ENCODE peak calls at places on chromosome 10, in ten cellular contexts. P is tibial nerve, O is HCT116, T is ovary, D is right lobe of liver, X is A549, Q is H1, I is IMR-90, W is Peyer's patch, E is transverse colon. F is an unnamed sample. For H3K4me1, the result is how much of the 10 kb centered on the place peaks cover.

GRCh38 chr10:74418285-74418872 is 267.4 kb downstream of the ADK start:
- DNase-seq in D (no peak), Q (no peak), P (no peak), I (no peak), X (no peak), W (no peak), E (no peak), O (no peak), T (no peak), F (no peak)

GRCh38 chr10:74013004-74013403 is 15.1 kb downstream of the VCL start:
- DNase-seq in E (no peak), D (no peak), X (no peak), P (no peak), Q (no peak), I (no peak), T (no peak), O (no peak), W (no peak), F (no peak)

GRCh38 chr10:129794056-129794455 is 170.0 kb downstream of the EBF3 start:
- DNase-seq in T (no peak), I (no peak), W (no peak), D (no peak), Q (no peak), X (no peak), E (no peak), O (no peak), P (no peak), F (no peak)

GRCh38 chr10:74432841-74433594 is 282.0 kb downstream of the ADK start:
- DNase-seq in I (peak), Q (no peak), W (no peak), X (peak), O (no peak), D (no peak), P (no peak), E (no peak), T (no peak), F (no peak)

GRCh38 chr10:114571316-114571999 is 86.6 kb downstream of the ABLIM1 start:
- DNase-seq in I (no peak), T (no peak), W (no peak), O (no peak), P (no peak), E (peak), D (no peak), X (no peak), Q (no peak), F (peak)

GRCh38 chr10:48357631-48358030 is 51.2 kb downstream of the MAPK8 start:
- DNase-seq in E (no peak), P (no peak), O (no peak), W (no peak), D (no peak), T (no peak), Q (no peak), I (no peak), X (no peak), F (no peak)

GRCh38 chr10:60441515-60441914 is 51.8 kb upstream of the ANK3 start:
- DNase-seq in W (no peak), O (peak), P (no peak), X (peak), T (no peak), I (peak), E (no peak), D (no peak), Q (no peak), F (no peak)

GRCh38 chr10:7133270-7133669 is 277.6 kb downstream of the SFMBT2 start:
- DNase-seq in T (no peak), E (no peak), Q (no peak), I (no peak), W (no peak), P (no peak), O (no peak), D (no peak), X (no peak), F (no peak)

GRCh38 chr10:33368086-33368485 is 33.6 kb upstream of the NRP1 start:
- DNase-seq in T (no peak), O (no peak), E (no peak), Q (no peak), D (no peak), W (no peak), P (no peak), X (no peak), I (no peak), F (no peak)

GRCh38 chr10:133159950-133160812 is at the start of gene KNDC1:
- DNase-seq in T (peak), Q (no peak), W (no peak), X (no peak), O (no peak), D (peak), P (no peak), E (no peak), I (peak), F (no peak)

GRCh38 chr10:78176320-78177012 is 142.8 kb downstream of the RPS24 start:
- DNase-seq in W (no peak), P (no peak), D (no peak), O (no peak), Q (no peak), X (no peak), E (no peak), T (no peak), I (no peak), F (no peak)

GRCh38 chr10:28679941-28680752 is 2.8 kb downstream of the BAMBI start:
- DNase-seq in O (no peak), P (no peak), T (no peak), Q (no peak), I (no peak), X (peak), W (no peak), E (no peak), D (peak), F (no peak)

GRCh38 chr10:73744690-73744994 is 470 bp downstream of the SEC24C start:
- DNase-seq in T (no peak), Q (no peak), E (peak), P (peak), I (peak), X (peak), O (no peak), W (peak), D (peak), F (no peak)

GRCh38 chr10:102413053-102413705 is 5.4 kb downstream of the PSD start:
- DNase-seq in D (no peak), O (no peak), I (no peak), T (no peak), E (no peak), W (no peak), Q (no peak), P (no peak), X (peak), F (no peak)

GRCh38 chr10:101939273-101939635 is 95.7 kb upstream of the KCNIP2 start:
- DNase-seq in P (no peak), D (no peak), E (no peak), Q (no peak), W (no peak), X (peak), O (peak), I (peak), T (no peak), F (no peak)

GRCh38 chr10:126090911-126091728 is 194.8 kb downstream of the FANK1 start:
- DNase-seq in I (peak), P (no peak), O (no peak), T (no peak), X (peak), Q (no peak), W (no peak), E (no peak), D (no peak), F (peak)

GRCh38 chr10:93075369-93076221 is 1.9 kb downstream of the CYP26A1 start:
- DNase-seq in X (no peak), W (no peak), I (no peak), P (no peak), D (no peak), T (no peak), Q (no peak), O (no peak), E (no peak), F (no peak)

GRCh38 chr10:64586930-64587503 is 1065.8 kb downstream of the REEP3 start:
- DNase-seq in T (no peak), P (no peak), O (no peak), I (no peak), D (no peak), Q (no peak), W (no peak), E (no peak), X (no peak), F (no peak)

GRCh38 chr10:113519616-113520015 is 33.2 kb upstream of the HABP2 start:
- DNase-seq in P (no peak), T (no peak), W (no peak), Q (peak), D (no peak), O (no peak), X (no peak), I (no peak), E (no peak), F (no peak)

GRCh38 chr10:47143072-47143471 is 156.9 kb upstream of the GDF10 start:
- DNase-seq in T (no peak), X (no peak), D (no peak), O (no peak), W (no peak), I (no peak), P (no peak), E (no peak), Q (no peak), F (no peak)

GRCh38 chr10:14567421-14567820 is 207.3 kb downstream of the FAM107B start:
- DNase-seq in D (no peak), O (no peak), P (no peak), W (no peak), Q (no peak), E (no peak), X (no peak), I (no peak), T (no peak), F (no peak)

GRCh38 chr10:71460615-71461014 is 63.9 kb downstream of the CDH23 start:
- DNase-seq in O (no peak), X (no peak), D (no peak), T (no peak), I (no peak), Q (no peak), E (no peak), W (no peak), P (no peak), F (no peak)

GRCh38 chr10:128206676-128207075 is 80.5 kb upstream of the MKI67 start:
- DNase-seq in D (no peak), W (no peak), I (no peak), E (no peak), Q (no peak), O (no peak), T (no peak), P (no peak), X (no peak), F (no peak)

GRCh38 chr10:69730251-69731156 is 71.2 kb upstream of the COL13A1 start:
- DNase-seq in W (no peak), Q (no peak), P (no peak), O (no peak), E (no peak), I (peak), T (no peak), D (no peak), X (no peak), F (no peak)
- H3K4me1 ChIP-seq in W (under half), Q (under half), P (under half), O (under half), E (under half), I (half or more), T (under half), D (under half), X (under half), F (under half)

DNA sequence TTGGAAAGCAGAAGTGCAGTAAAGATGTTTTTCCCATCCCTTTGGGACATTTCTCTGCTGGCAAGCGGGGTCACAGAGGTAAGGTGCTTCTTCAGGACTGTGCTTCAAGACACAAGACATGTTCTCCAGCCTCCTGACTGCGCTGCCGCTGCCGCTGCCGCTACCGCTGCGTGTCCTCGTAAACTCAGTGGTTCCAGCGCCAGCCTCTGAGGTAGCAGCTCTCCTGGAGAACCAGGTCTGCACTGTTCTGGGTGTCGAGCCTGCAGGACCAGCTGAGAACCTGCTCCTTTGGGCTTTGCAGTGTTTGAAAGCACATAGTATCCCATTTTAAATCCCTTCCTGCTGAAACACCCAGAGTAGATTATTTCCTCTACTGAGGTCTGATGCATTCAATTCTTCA is 13.0 kb upstream of the KCNK18 start:
- DNase-seq in O (no peak), D (no peak), I (no peak), X (no peak), P (no peak), E (no peak), W (no peak), T (no peak), Q (no peak), F (no peak)
- TF ChIP-seq POLR2A in O (no peak), D (no peak), I (no peak), X (no peak), P (no peak), E (no peak), W (no peak), T (no peak), Q (no peak), F (no peak)

GRCh38 chr10:116621476-116621875 is 723 bp downstream of the PNLIPRP2 start:
- DNase-seq in Q (no peak), O (no peak), D (no peak), E (no peak), P (no peak), W (no peak), I (no peak), X (no peak), T (no peak), F (no peak)
- H3K4me3 ChIP-seq in Q (no peak), O (no peak), D (no peak), E (no peak), P (no peak), W (peak), I (no peak), X (no peak), T (no peak), F (no peak)

DNA sequence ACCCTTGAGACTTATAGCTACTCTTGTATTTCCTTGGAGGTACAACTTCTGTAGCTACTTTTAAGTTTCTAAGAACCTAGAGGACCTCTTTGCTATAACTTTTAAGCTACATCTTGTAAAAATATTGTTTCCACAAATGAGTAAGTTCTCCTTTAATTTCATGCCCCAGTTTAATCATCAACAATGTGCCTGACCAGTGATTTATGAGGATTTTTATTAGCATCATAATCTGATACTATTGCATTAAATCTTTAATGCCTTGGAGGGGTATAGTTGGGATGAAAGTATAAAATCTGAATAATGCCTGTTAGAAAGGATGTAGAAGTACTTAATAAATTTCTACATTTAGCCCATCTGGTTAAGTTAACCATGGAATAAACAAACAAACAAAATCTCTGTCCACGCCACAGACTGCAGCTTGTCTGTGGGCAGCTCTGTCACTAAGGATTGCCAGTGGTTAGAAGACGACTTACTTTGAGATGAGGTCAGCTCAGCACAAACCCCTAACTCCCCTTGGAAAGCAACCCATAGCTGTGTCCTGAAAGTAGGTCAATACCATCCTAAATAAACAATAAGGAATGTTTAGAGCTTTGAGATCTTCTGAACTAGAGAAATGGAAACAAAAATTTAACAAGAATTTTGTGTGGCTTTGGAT is 18.3 kb downstream of the UBE2D1 start:
- DNase-seq in W (no peak), P (no peak), X (no peak), O (no peak), D (no peak), Q (no peak), I (peak), T (no peak), E (no peak), F (no peak)
- H3K4me1 ChIP-seq in W (under half), P (under half), X (under half), O (under half), D (under half), Q (under half), I (under half), T (under half), E (under half), F (under half)

F was measured in uterus.